ENCODE peak calls at places on chromosomes 1 and 21, in five cellular contexts. One of them, this sample, is unnamed.

GRCh38 chr1:243415663-243416365 is 160.0 kb downstream of the SDCCAG8 start:
- DNase-seq in mesothelial cell of epicardium: no peak
- DNase-seq in dorsolateral prefrontal cortex: no peak
- DNase-seq in hepatocyte: no peak
- DNase-seq in tibial nerve: no peak
- DNase-seq in this sample: no peak

GRCh38 chr1:31626451-31627202 is 9.1 kb downstream of the HCRTR1 start:
- DNase-seq in mesothelial cell of epicardium: no peak
- DNase-seq in dorsolateral prefrontal cortex: peak
- DNase-seq in hepatocyte: peak
- DNase-seq in tibial nerve: no peak
- DNase-seq in this sample: peak

GRCh38 chr1:12811409-12811784 is 19.8 kb downstream of the PRAMEF11 start:
- DNase-seq in mesothelial cell of epicardium: no peak
- DNase-seq in dorsolateral prefrontal cortex: no peak
- DNase-seq in hepatocyte: no peak
- DNase-seq in tibial nerve: no peak
- DNase-seq in this sample: no peak

GRCh38 chr1:39288735-39289465 is 84.4 kb downstream of the MACF1 start:
- DNase-seq in mesothelial cell of epicardium: no peak
- DNase-seq in dorsolateral prefrontal cortex: no peak
- DNase-seq in hepatocyte: no peak
- DNase-seq in tibial nerve: no peak
- DNase-seq in this sample: no peak

GRCh38 chr1:167043752-167044488 is 46.3 kb downstream of the GPA33 start:
- DNase-seq in mesothelial cell of epicardium: no peak
- DNase-seq in dorsolateral prefrontal cortex: peak
- DNase-seq in hepatocyte: peak
- DNase-seq in tibial nerve: no peak
- DNase-seq in this sample: peak

GRCh38 chr21:41761211-41762181 is 5.4 kb downstream of the RIPK4 start:
- DNase-seq in mesothelial cell of epicardium: no peak
- DNase-seq in dorsolateral prefrontal cortex: no peak
- DNase-seq in hepatocyte: peak
- DNase-seq in tibial nerve: peak
- DNase-seq in this sample: peak

GRCh38 chr1:25527226-25527846 is 16.1 kb upstream of the LDLRAP1 start:
- DNase-seq in mesothelial cell of epicardium: no peak
- DNase-seq in dorsolateral prefrontal cortex: no peak
- DNase-seq in hepatocyte: no peak
- DNase-seq in tibial nerve: no peak
- DNase-seq in this sample: no peak

GRCh38 chr1:219812491-219813221 is 115.7 kb downstream of the SLC30A10 start:
- DNase-seq in mesothelial cell of epicardium: peak
- DNase-seq in dorsolateral prefrontal cortex: no peak
- DNase-seq in hepatocyte: peak
- DNase-seq in tibial nerve: no peak
- DNase-seq in this sample: no peak

GRCh38 chr1:201739492-201740085 is 89.4 kb upstream of the IPO9 start:
- DNase-seq in mesothelial cell of epicardium: no peak
- DNase-seq in dorsolateral prefrontal cortex: peak
- DNase-seq in hepatocyte: peak
- DNase-seq in tibial nerve: no peak
- DNase-seq in this sample: peak

GRCh38 chr1:3864884-3865283 is 7.6 kb downstream of the DFFB start:
- DNase-seq in mesothelial cell of epicardium: no peak
- DNase-seq in dorsolateral prefrontal cortex: no peak
- DNase-seq in hepatocyte: no peak
- DNase-seq in tibial nerve: no peak
- DNase-seq in this sample: no peak

GRCh38 chr1:206508956-206509355 is 1.6 kb downstream of the RASSF5 start:
- DNase-seq in mesothelial cell of epicardium: no peak
- DNase-seq in dorsolateral prefrontal cortex: no peak
- DNase-seq in hepatocyte: peak
- DNase-seq in tibial nerve: no peak
- DNase-seq in this sample: peak

GRCh38 chr1:38964140-38964548 is 22.5 kb upstream of the RHBDL2 start:
- DNase-seq in mesothelial cell of epicardium: no peak
- DNase-seq in dorsolateral prefrontal cortex: no peak
- DNase-seq in hepatocyte: no peak
- DNase-seq in tibial nerve: no peak
- DNase-seq in this sample: no peak

GRCh38 chr1:47478090-47478489 is 40.2 kb downstream of the FOXD2 start:
- DNase-seq in mesothelial cell of epicardium: no peak
- DNase-seq in dorsolateral prefrontal cortex: no peak
- DNase-seq in hepatocyte: peak
- DNase-seq in tibial nerve: peak
- DNase-seq in this sample: peak

GRCh38 chr1:224565186-224565585 is 50.9 kb upstream of the CNIH3 start:
- DNase-seq in mesothelial cell of epicardium: no peak
- DNase-seq in dorsolateral prefrontal cortex: peak
- DNase-seq in hepatocyte: peak
- DNase-seq in tibial nerve: no peak
- DNase-seq in this sample: no peak

GRCh38 chr1:44031051-44031899 is at the start of gene SLC6A9:
- DNase-seq in mesothelial cell of epicardium: peak
- DNase-seq in dorsolateral prefrontal cortex: no peak
- DNase-seq in hepatocyte: peak
- DNase-seq in tibial nerve: no peak
- DNase-seq in this sample: peak

GRCh38 chr1:54381524-54381923 is 24.7 kb downstream of the SSBP3 start:
- DNase-seq in mesothelial cell of epicardium: no peak
- DNase-seq in dorsolateral prefrontal cortex: no peak
- DNase-seq in hepatocyte: no peak
- DNase-seq in tibial nerve: no peak
- DNase-seq in this sample: no peak

GRCh38 chr1:93989601-93990000 is 80.4 kb upstream of the GCLM start:
- DNase-seq in mesothelial cell of epicardium: no peak
- DNase-seq in dorsolateral prefrontal cortex: no peak
- DNase-seq in hepatocyte: no peak
- DNase-seq in tibial nerve: no peak
- DNase-seq in this sample: no peak

GRCh38 chr1:235822685-235823084 is 44.0 kb downstream of the LYST start:
- DNase-seq in mesothelial cell of epicardium: no peak
- DNase-seq in dorsolateral prefrontal cortex: no peak
- DNase-seq in hepatocyte: no peak
- DNase-seq in tibial nerve: no peak
- DNase-seq in this sample: no peak

GRCh38 chr1:184379111-184379752 is 7.6 kb upstream of the C1orf21 start:
- DNase-seq in mesothelial cell of epicardium: no peak
- DNase-seq in dorsolateral prefrontal cortex: no peak
- DNase-seq in hepatocyte: peak
- DNase-seq in tibial nerve: no peak
- DNase-seq in this sample: no peak

GRCh38 chr1:68959631-68960030 is 462.7 kb upstream of the DEPDC1 start:
- DNase-seq in mesothelial cell of epicardium: no peak
- DNase-seq in dorsolateral prefrontal cortex: no peak
- DNase-seq in hepatocyte: no peak
- DNase-seq in tibial nerve: no peak
- DNase-seq in this sample: no peak

GRCh38 chr1:185280589-185280988 is 36.5 kb downstream of the IVNS1ABP start:
- DNase-seq in mesothelial cell of epicardium: no peak
- DNase-seq in dorsolateral prefrontal cortex: no peak
- DNase-seq in hepatocyte: no peak
- DNase-seq in tibial nerve: no peak
- DNase-seq in this sample: no peak

GRCh38 chr1:110042981-110043380 is 8.6 kb downstream of the STRIP1 start:
- DNase-seq in mesothelial cell of epicardium: no peak
- DNase-seq in dorsolateral prefrontal cortex: no peak
- DNase-seq in hepatocyte: no peak
- DNase-seq in tibial nerve: no peak
- DNase-seq in this sample: no peak

GRCh38 chr1:25482211-25482610 is 51.5 kb downstream of the MACO1 start:
- DNase-seq in mesothelial cell of epicardium: no peak
- DNase-seq in dorsolateral prefrontal cortex: no peak
- DNase-seq in hepatocyte: no peak
- DNase-seq in tibial nerve: no peak
- DNase-seq in this sample: no peak

GRCh38 chr1:185291647-185292046 is 25.4 kb downstream of the IVNS1ABP start:
- DNase-seq in mesothelial cell of epicardium: no peak
- DNase-seq in dorsolateral prefrontal cortex: no peak
- DNase-seq in hepatocyte: no peak
- DNase-seq in tibial nerve: no peak
- DNase-seq in this sample: no peak

GRCh38 chr1:79259390-79260336 is 253.1 kb upstream of the ADGRL4 start:
- DNase-seq in mesothelial cell of epicardium: no peak
- DNase-seq in dorsolateral prefrontal cortex: no peak
- DNase-seq in hepatocyte: peak
- DNase-seq in tibial nerve: no peak
- DNase-seq in this sample: no peak

GRCh38 chr1:184036517-184036949 is 995 bp downstream of the COLGALT2 start:
- DNase-seq in mesothelial cell of epicardium: no peak
- DNase-seq in dorsolateral prefrontal cortex: peak
- DNase-seq in hepatocyte: no peak
- DNase-seq in tibial nerve: peak
- DNase-seq in this sample: peak

GRCh38 chr1:17587693-17588047 is 48.2 kb downstream of the ARHGEF10L start:
- DNase-seq in mesothelial cell of epicardium: no peak
- DNase-seq in dorsolateral prefrontal cortex: no peak
- DNase-seq in hepatocyte: peak
- DNase-seq in tibial nerve: no peak
- DNase-seq in this sample: no peak

GRCh38 chr1:231286603-231287002 is 45.6 kb downstream of the GNPAT start:
- DNase-seq in mesothelial cell of epicardium: no peak
- DNase-seq in dorsolateral prefrontal cortex: no peak
- DNase-seq in hepatocyte: no peak
- DNase-seq in tibial nerve: no peak
- DNase-seq in this sample: no peak

GRCh38 chr1:217456261-217456660 is 174.6 kb downstream of the GPATCH2 start:
- DNase-seq in mesothelial cell of epicardium: no peak
- DNase-seq in dorsolateral prefrontal cortex: no peak
- DNase-seq in hepatocyte: no peak
- DNase-seq in tibial nerve: no peak
- DNase-seq in this sample: no peak

GRCh38 chr1:31843506-31843905 is 27.7 kb upstream of the SPOCD1 start:
- DNase-seq in mesothelial cell of epicardium: no peak
- DNase-seq in dorsolateral prefrontal cortex: no peak
- DNase-seq in hepatocyte: no peak
- DNase-seq in tibial nerve: no peak
- DNase-seq in this sample: no peak

GRCh38 chr1:68782890-68783289 is 286.0 kb upstream of the DEPDC1 start:
- DNase-seq in mesothelial cell of epicardium: no peak
- DNase-seq in dorsolateral prefrontal cortex: no peak
- DNase-seq in hepatocyte: no peak
- DNase-seq in tibial nerve: no peak
- DNase-seq in this sample: no peak

GRCh38 chr1:27575861-27576331 is 28.0 kb downstream of the AHDC1 start:
- DNase-seq in mesothelial cell of epicardium: no peak
- DNase-seq in dorsolateral prefrontal cortex: no peak
- DNase-seq in hepatocyte: peak
- DNase-seq in tibial nerve: no peak
- DNase-seq in this sample: peak

GRCh38 chr1:231039161-231040018 is 664 bp downstream of the FAM89A start:
- DNase-seq in mesothelial cell of epicardium: peak
- DNase-seq in dorsolateral prefrontal cortex: no peak
- DNase-seq in hepatocyte: peak
- DNase-seq in tibial nerve: no peak
- DNase-seq in this sample: no peak

GRCh38 chr1:200733907-200734306 is 4.8 kb upstream of the CAMSAP2 start:
- DNase-seq in mesothelial cell of epicardium: no peak
- DNase-seq in dorsolateral prefrontal cortex: no peak
- DNase-seq in hepatocyte: no peak
- DNase-seq in tibial nerve: no peak
- DNase-seq in this sample: no peak

GRCh38 chr1:48302652-48303051 is 80.1 kb downstream of the SLC5A9 start:
- DNase-seq in mesothelial cell of epicardium: no peak
- DNase-seq in dorsolateral prefrontal cortex: no peak
- DNase-seq in hepatocyte: no peak
- DNase-seq in tibial nerve: no peak
- DNase-seq in this sample: no peak

GRCh38 chr1:41482906-41483895 is 1.3 kb downstream of the EDN2 start:
- DNase-seq in mesothelial cell of epicardium: no peak
- DNase-seq in dorsolateral prefrontal cortex: no peak
- DNase-seq in hepatocyte: no peak
- DNase-seq in tibial nerve: no peak
- DNase-seq in this sample: no peak

DNA sequence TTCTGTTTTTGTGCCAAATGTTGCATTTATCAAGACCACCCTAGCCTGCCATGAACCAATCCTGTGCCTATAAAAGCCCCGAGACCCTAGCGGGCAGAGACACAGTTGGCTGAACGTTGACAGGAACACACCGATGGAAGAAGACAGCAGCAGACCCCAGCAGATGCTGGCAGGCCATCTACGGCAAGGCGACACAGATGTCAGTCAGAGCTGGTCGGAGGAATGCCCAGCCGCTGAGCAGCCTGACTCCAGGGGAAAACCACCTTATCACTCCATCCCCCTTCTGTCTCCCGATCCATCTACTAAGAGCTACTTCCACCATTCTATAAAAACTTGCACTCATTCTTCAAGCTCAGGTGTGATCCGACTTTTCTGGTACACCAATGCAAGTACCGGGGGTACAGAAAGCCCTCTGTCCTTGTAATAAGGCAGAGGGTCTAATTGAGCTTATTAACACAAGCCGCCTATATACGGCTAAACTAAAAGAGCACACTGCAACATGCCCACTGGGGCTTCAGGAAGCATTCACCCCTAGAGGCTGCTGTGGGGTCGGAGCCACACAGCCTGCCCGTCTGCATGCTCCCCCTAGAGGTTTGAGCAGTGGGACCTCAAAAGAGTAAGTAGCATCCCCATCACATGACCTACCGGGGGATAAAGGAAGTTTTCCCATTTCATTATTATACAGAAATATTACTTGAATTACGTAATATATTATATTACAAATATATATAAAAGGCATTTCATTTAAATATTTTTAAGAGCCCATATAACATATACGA is 1156.3 kb upstream of the B3GALT2 start:
- DNase-seq in mesothelial cell of epicardium: no peak
- DNase-seq in dorsolateral prefrontal cortex: no peak
- DNase-seq in hepatocyte: no peak
- DNase-seq in tibial nerve: no peak
- DNase-seq in this sample: no peak
- TF ChIP-seq CTCF in mesothelial cell of epicardium: no peak
- TF ChIP-seq CTCF in dorsolateral prefrontal cortex: no peak
- TF ChIP-seq CTCF in hepatocyte: no peak
- TF ChIP-seq CTCF in tibial nerve: no peak
- TF ChIP-seq CTCF in this sample: no peak

GRCh38 chr1:214658785-214659184 is 55.8 kb downstream of the CENPF start:
- DNase-seq in mesothelial cell of epicardium: peak
- DNase-seq in dorsolateral prefrontal cortex: no peak
- DNase-seq in hepatocyte: peak
- DNase-seq in tibial nerve: no peak
- DNase-seq in this sample: no peak
- TF ChIP-seq CTCF in mesothelial cell of epicardium: no peak
- TF ChIP-seq CTCF in dorsolateral prefrontal cortex: no peak
- TF ChIP-seq CTCF in hepatocyte: peak
- TF ChIP-seq CTCF in tibial nerve: no peak
- TF ChIP-seq CTCF in this sample: no peak

GRCh38 chr1:45913183-45913924 is 109.9 kb downstream of the MAST2 start:
- DNase-seq in mesothelial cell of epicardium: no peak
- DNase-seq in dorsolateral prefrontal cortex: no peak
- DNase-seq in hepatocyte: peak
- DNase-seq in tibial nerve: no peak
- DNase-seq in this sample: peak
- TF ChIP-seq CTCF in mesothelial cell of epicardium: no peak
- TF ChIP-seq CTCF in dorsolateral prefrontal cortex: no peak
- TF ChIP-seq CTCF in hepatocyte: no peak
- TF ChIP-seq CTCF in tibial nerve: no peak
- TF ChIP-seq CTCF in this sample: no peak

GRCh38 chr1:150619576-150620509 is 9.6 kb downstream of the ENSA start:
- DNase-seq in mesothelial cell of epicardium: no peak
- DNase-seq in dorsolateral prefrontal cortex: no peak
- DNase-seq in hepatocyte: peak
- DNase-seq in tibial nerve: no peak
- DNase-seq in this sample: no peak
- TF ChIP-seq CTCF in mesothelial cell of epicardium: no peak
- TF ChIP-seq CTCF in dorsolateral prefrontal cortex: peak
- TF ChIP-seq CTCF in hepatocyte: no peak
- TF ChIP-seq CTCF in tibial nerve: no peak
- TF ChIP-seq CTCF in this sample: no peak